ENCODE peak calls at places on chromosomes 12 and 14, in four cellular contexts. F is mammary epithelial cell, V is astrocyte, M is endodermal cell. X is an unnamed sample. For H3K36me3, the result is how much of the 10 kb centered on the place peaks cover.

GRCh38 chr12:30811966-30812365 is 57.2 kb upstream of the CAPRIN2 start:
- DNase-seq in F (no peak), V (no peak), M (peak), X (no peak)

GRCh38 chr14:26863736-26864135 is 265.9 kb upstream of the NOVA1 start:
- DNase-seq in F (no peak), V (peak), M (no peak), X (no peak)

GRCh38 chr12:57983150-57983857 is 41.9 kb downstream of the ATP23 start:
- DNase-seq in F (peak), V (peak), M (peak), X (peak)

GRCh38 chr12:96176575-96176974 is 17.6 kb upstream of the ELK3 start:
- DNase-seq in F (peak), V (no peak), M (no peak), X (no peak)

GRCh38 chr12:99985631-99986030 is 895 bp upstream of the ANKS1B start:
- DNase-seq in F (no peak), V (no peak), M (no peak), X (no peak)

GRCh38 chr12:25644964-25645363 is 91.9 kb upstream of the LMNTD1 start:
- DNase-seq in F (no peak), V (no peak), M (no peak), X (peak)

GRCh38 chr14:91244501-91244901 is at the start of gene GPR68:
- DNase-seq in F (no peak), V (peak), M (peak), X (peak)

GRCh38 chr12:91009319-91009950 is 4.7 kb upstream of the EPYC start:
- DNase-seq in F (peak), V (peak), M (no peak), X (peak)

GRCh38 chr12:84912191-84913142 is at the start of gene SLC6A15:
- DNase-seq in F (peak), V (peak), M (peak), X (peak)

GRCh38 chr14:72962829-72963312 is 36.6 kb downstream of the DCAF4 start:
- DNase-seq in F (peak), V (peak), M (peak), X (peak)

GRCh38 chr12:68587448-68587873 is 23.2 kb upstream of the RAP1B start:
- DNase-seq in F (no peak), V (peak), M (no peak), X (no peak)

GRCh38 chr14:33567003-33567735 is 383.7 kb downstream of the EGLN3 start:
- DNase-seq in F (no peak), V (peak), M (no peak), X (no peak)

GRCh38 chr14:56196274-56196673 is 78.1 kb downstream of the PELI2 start:
- DNase-seq in F (no peak), V (peak), M (no peak), X (peak)

GRCh38 chr12:126545411-126545810 is 1480.2 kb downstream of the AACS start:
- DNase-seq in F (no peak), V (peak), M (no peak), X (no peak)

GRCh38 chr12:92759634-92760268 is 57.0 kb downstream of the PLEKHG7 start:
- DNase-seq in F (peak), V (peak), M (no peak), X (peak)

GRCh38 chr14:68574461-68574860 is 218.4 kb downstream of the ZFP36L1 start:
- DNase-seq in F (no peak), V (no peak), M (no peak), X (no peak)

GRCh38 chr12:70663838-70664237 is 26.6 kb upstream of the PTPRB start:
- DNase-seq in F (no peak), V (no peak), M (no peak), X (no peak)

GRCh38 chr12:70338531-70338930 is 27.6 kb upstream of the KCNMB4 start:
- DNase-seq in F (no peak), V (peak), M (no peak), X (peak)

GRCh38 chr12:125683748-125684381 is 618.6 kb downstream of the AACS start:
- DNase-seq in F (no peak), V (no peak), M (peak), X (no peak)

GRCh38 chr12:62971769-62972525 is 37.0 kb upstream of the PPM1H start:
- DNase-seq in F (no peak), V (no peak), M (no peak), X (no peak)

GRCh38 chr12:124700810-124701594 is 133.6 kb upstream of the NCOR2 start:
- DNase-seq in F (no peak), V (peak), M (peak), X (peak)

GRCh38 chr14:54481695-54482094 is 7.1 kb downstream of the GMFB start:
- DNase-seq in F (peak), V (no peak), M (no peak), X (no peak)
- H3K36me3 ChIP-seq in F (under half), V (under half), M (half or more), X (half or more)

GRCh38 chr14:75452324-75452723 is 24.5 kb downstream of the JDP2 start:
- DNase-seq in F (no peak), V (no peak), M (peak), X (peak)
- H3K9ac ChIP-seq in F (no peak), V (peak), M (peak), X (peak)

DNA sequence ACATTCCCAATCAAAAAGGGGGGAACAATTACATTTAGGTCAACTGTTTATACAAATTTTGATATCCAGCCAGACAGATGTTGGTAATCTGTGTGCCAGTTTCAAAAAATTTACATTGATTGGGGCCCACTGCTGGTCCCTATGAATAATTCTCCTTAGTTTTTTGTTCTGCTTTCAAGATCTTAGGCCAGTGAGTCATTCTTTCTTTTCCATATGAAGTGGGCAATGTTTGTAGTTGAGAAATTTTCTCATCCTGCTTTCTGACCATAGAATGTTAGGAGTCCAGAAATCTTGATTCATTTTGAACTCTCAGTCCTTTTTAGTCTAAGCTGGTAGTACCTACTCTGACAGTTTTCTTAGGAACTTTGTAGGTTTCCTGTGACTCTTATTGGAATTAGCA is 244.3 kb downstream of the DIO2 start:
- DNase-seq in F (no peak), V (peak), M (no peak), X (peak)
- H3K4me3 ChIP-seq in F (no peak), V (no peak), M (no peak), X (no peak)

GRCh38 chr14:23321572-23322547 is 603 bp downstream of the PABPN1 start:
- DNase-seq in F (peak), V (peak), M (peak), X (peak)

GRCh38 chr14:23319746-23320583 is 1.3 kb upstream of the PABPN1 start:
- DNase-seq in F (no peak), V (no peak), M (peak), X (no peak)

GRCh38 chr14:23320584-23321571 is at the start of gene PABPN1:
- DNase-seq in F (peak), V (peak), M (peak), X (peak)

GRCh38 chr14:23310546-23310945 is 3.9 kb downstream of the BCL2L2 start:
- DNase-seq in F (no peak), V (no peak), M (no peak), X (no peak)

GRCh38 chr14:23316300-23316699 is 5.0 kb upstream of the PABPN1 start:
- DNase-seq in F (no peak), V (no peak), M (no peak), X (no peak)
- H3K36me3 ChIP-seq in F (under half), V (under half), M (under half), X (under half)

DNA sequence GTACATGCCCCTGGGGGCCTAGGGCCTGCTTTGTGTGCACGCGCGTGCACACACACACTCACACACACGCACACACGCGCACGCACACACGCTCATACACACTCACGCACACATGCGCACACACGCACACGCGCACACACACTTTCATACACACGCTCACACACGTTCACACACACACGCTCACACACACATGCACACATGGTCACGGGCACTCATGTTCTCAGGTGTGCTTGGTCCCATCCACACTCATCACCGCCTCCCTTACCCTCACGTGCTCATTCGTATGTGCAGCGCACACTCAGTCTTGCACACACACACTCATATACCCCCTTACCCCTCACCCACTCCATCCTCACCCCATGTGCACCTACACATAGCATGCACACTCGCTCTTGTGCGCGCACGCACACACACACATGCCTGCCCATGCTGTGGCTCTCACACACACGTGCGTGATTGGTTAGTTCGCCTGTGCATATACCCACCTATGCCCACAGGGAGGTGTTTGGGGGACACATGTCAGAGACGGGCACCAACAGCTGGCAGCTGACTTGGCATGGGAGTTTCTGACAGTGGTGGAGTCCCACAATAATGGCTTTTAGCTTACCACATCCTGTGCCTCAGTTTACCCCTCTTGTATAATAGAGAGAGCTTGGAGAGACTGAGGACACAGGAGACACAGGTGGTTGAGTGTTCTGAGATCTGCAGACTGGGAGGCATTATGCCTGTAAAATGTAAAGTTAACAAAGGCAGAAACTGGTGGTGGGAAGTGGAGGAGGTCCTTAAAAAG is 28.7 kb downstream of the TSPAN9 start:
- DNase-seq in F (no peak), V (no peak), M (no peak), X (no peak)
- H3K9ac ChIP-seq in F (no peak), V (peak), M (no peak), X (no peak)

DNA sequence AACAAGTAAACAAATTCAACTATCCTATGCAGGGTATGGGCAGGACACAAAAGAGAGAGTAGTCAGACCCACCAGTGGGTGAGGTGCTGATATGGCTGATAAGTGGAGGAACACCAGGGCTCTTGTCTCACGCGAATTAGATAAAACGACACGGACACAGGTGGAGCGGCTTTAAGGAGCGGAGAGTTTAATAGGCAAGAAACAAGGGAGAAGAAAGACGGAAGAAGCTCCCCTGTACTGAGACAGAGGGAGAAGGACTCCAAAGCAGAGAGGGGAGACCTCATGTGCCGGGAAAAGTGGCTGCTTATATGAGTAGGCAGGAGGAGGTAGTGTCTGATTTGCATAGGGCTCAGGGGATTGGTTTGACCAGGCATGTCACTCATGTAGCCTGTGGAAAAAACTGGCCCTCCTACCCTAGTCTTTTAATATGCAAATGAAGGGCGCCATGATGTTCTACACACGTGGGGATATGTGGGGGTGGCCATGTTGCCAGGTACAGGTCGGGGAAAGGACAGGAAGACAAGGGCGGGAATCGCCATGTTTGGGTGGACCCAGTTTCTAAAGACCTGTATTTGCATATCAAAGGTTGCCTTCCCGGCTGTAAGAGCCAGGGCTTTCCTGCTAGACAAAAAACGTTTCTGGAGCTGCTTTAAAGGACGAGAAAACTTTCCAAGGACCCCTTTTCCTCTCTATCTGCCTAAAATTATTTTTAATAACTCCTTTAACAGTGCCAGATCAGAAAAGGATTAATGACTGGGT is 28.8 kb downstream of the RPGRIP1 start:
- DNase-seq in F (peak), V (peak), M (peak), X (peak)
- H3K4me3 ChIP-seq in F (peak), V (peak), M (peak), X (peak)

DNA sequence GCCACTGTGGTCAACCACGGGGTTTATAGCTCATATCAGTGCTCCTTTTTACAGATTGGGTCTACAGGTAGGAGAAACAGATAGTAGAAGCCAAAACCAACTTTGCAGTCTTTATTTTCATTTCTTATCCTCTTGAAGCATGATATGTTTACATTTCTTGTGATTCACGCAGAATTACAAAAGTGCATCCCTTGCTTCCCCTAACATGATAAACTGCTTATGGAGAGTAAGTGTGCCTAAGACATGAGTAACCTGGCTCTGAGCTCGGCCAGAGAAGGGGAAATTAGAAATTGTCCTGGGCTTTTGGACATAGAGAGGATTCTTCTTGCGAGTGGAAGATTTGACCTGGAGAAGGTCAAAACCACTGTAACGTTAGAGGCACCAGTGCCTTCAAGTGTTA is 18.5 kb downstream of the PWP1 start:
- DNase-seq in F (no peak), V (peak), M (no peak), X (peak)
- H3K36me3 ChIP-seq in F (under half), V (half or more), M (half or more), X (half or more)

DNA sequence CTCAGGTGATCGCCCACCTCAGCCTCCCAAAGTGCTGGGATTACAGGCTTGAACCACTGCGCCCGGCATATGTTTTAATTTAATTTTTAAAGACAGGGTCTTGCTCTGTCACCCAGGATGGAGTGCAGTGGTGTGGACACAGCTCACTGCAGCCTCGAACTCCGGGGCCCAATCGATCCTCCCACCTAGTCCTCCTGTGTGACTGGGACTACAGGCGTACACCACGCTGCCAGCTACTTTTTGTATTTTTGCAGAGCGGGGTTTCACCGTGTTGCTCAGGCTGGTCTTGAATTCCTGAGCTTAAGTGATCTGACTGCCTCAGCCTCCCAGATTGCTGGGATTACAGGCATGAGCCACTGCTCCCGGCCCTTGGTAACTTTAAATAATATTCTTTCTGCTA is 30.8 kb upstream of the PPP1R13B start:
- DNase-seq in F (no peak), V (no peak), M (no peak), X (no peak)
- H3K9ac ChIP-seq in F (no peak), V (no peak), M (no peak), X (no peak)

DNA sequence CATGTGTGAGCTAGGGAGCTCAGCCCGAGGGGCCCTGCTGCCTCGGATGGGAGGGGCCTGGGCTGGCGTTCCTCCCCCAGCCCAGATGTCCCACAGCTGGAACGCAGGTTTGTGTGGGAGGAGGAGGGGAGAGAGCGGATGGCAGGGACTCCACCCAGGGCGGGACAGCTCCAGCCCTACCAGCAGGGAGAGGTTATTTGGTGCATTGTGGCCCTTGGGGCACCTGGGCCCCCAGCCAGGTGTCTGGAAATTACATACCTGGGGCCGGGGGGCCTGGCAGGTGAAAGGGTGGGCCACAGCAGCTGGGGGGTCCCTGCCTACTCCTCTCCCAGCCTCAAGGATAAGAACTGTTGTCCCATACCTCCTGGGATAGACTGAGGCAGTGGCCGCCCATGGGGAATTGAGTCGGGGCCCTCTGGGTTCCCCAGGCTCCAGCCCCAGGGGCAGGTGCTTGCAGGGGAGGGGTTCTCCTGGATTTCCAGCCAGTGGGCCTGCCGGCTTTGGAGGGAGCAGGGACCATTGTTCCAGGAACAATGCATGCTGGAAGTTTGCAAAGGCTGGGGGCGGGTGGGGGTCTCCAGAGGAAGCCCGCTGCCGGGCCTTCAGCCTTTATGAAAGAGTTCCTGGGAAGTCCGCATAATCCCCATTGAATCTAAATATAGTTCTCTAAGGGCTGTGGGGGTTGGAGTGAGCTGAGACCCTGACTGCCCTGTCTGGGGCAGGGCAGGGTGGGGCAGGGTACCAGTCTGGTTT is 1.2 kb downstream of the KIF26A start:
- DNase-seq in F (no peak), V (no peak), M (peak), X (no peak)
- H3K4me3 ChIP-seq in F (no peak), V (no peak), M (peak), X (no peak)